ENCODE peak calls at places on chromosomes 4 and X, in eight cellular contexts. H is KBM-7, M is hypothalamus, W is AG04450, I is M059J, N is posterior cingulate gyrus, F is tibial nerve, Z is ACHN. T is an unnamed sample.

GRCh38 chr4:40363382-40363920 is 28.3 kb downstream of the CHRNA9 start:
- DNase-seq in H (no peak), Z (no peak), W (no peak), M (no peak), N (no peak), F (no peak), I (no peak), T (no peak)

GRCh38 chr4:182297659-182298058 is 54.5 kb downstream of the TENM3 start:
- DNase-seq in N (no peak), I (peak; percentile 83), F (no peak), Z (peak; percentile 65), M (no peak), W (no peak), H (no peak), T (no peak)

GRCh38 chr4:38950159-38950558 is 82.0 kb downstream of the TMEM156 start:
- DNase-seq in W (no peak), M (no peak), H (no peak), N (no peak), F (no peak), I (peak; percentile 7), Z (no peak), T (no peak)

GRCh38 chrX:95721011-95721410 is 963.6 kb upstream of the DIAPH2 start:
- DNase-seq in H (no peak), M (no peak), I (no peak), F (no peak), W (no peak), N (no peak), Z (no peak), T (no peak)

GRCh38 chr4:87353592-87353991 is 30.9 kb upstream of the HSD17B13 start:
- DNase-seq in Z (peak; percentile 41), N (no peak), W (peak; percentile 10), H (peak; percentile 41), I (peak; percentile 46), M (no peak), F (peak; percentile 48), T (no peak)

GRCh38 chr4:166259081-166259480 is 386.0 kb downstream of the TLL1 start:
- DNase-seq in M (no peak), I (no peak), H (no peak), Z (no peak), N (no peak), F (no peak), W (no peak), T (no peak)

GRCh38 chr4:112895785-112896184 is 153.7 kb upstream of the ANK2 start:
- DNase-seq in F (no peak), W (no peak), I (peak; percentile 6), H (no peak), Z (peak; percentile 18), N (no peak), M (peak; percentile 31), T (no peak)

GRCh38 chr4:41428205-41428940 is 109.6 kb upstream of the LIMCH1 start:
- DNase-seq in H (no peak), F (no peak), W (no peak), N (no peak), I (no peak), M (no peak), Z (no peak), T (no peak)

GRCh38 chr4:98113005-98113404 is 30.3 kb downstream of the STPG2 start:
- DNase-seq in Z (peak; percentile 23), N (peak; percentile 27), W (no peak), I (peak; percentile 27), F (no peak), M (no peak), H (peak; percentile 11), T (peak; percentile 32)

GRCh38 chr4:128229458-128229805 is 58.2 kb downstream of the PGRMC2 start:
- DNase-seq in N (no peak), F (no peak), H (no peak), M (no peak), I (peak; percentile 33), Z (no peak), W (no peak), T (no peak)

GRCh38 chrX:72306851-72307645 is 1.3 kb upstream of the CITED1 start:
- DNase-seq in F (peak; percentile 40), H (peak; percentile 91), N (peak; percentile 48), Z (peak; percentile 48), I (peak; percentile 86), W (peak; percentile 37), M (peak; percentile 46), T (peak; percentile 45)

GRCh38 chr4:16642897-16643296 is 255.5 kb downstream of the LDB2 start:
- DNase-seq in F (no peak), H (no peak), I (peak; percentile 26), W (no peak), Z (peak; percentile 19), M (no peak), N (no peak), T (no peak)

GRCh38 chr4:3407171-3407771 is 34.5 kb upstream of the HGFAC start:
- DNase-seq in M (no peak), N (no peak), H (no peak), F (no peak), I (no peak), Z (no peak), W (no peak), T (no peak)

GRCh38 chr4:73901031-73901430 is 31.8 kb downstream of the CXCL1 start:
- DNase-seq in N (no peak), M (no peak), I (peak; percentile 47), F (no peak), Z (no peak), H (no peak), W (no peak), T (no peak)

GRCh38 chr4:55947912-55948725 is 626 bp upstream of the CEP135 start:
- DNase-seq in F (peak; percentile 11), Z (peak; percentile 69), N (no peak), M (no peak), W (peak; percentile 93), I (peak; percentile 85), H (peak; percentile 58), T (peak; percentile 15)